ENCODE peak calls at places on chromosomes 12 and 14, in seven cellular contexts. K is mesenchymal stem cell, L is H9, D is H1, Q is IMR-90, P is mesendoderm, I is neuronal stem cell. V is an unnamed sample.
A peak's percentile ranks its signal among the peaks of the same experiment; 100 is the strongest.

GRCh38 chr12:27331927-27332324 is 710 bp upstream of the BMAL2 start:
- DNase-seq in K (no peak), L (no peak), D (no peak), Q (no peak), P (no peak), I (no peak), V (peak; percentile 50)

GRCh38 chr14:70045715-70046535 is 142.8 kb downstream of the SLC8A3 start:
- DNase-seq in K (peak; percentile 50), L (peak; percentile 90), D (peak; percentile 63), Q (peak; percentile 48), P (peak; percentile 85), I (peak; percentile 55), V (peak; percentile 56)

GRCh38 chr12:25521625-25522256 is 31.3 kb downstream of the LMNTD1 start:
- DNase-seq in K (no peak), L (no peak), D (no peak), Q (no peak), P (no peak), I (no peak), V (no peak)

GRCh38 chr12:51222461-51222860 is 4.6 kb upstream of the POU6F1 start:
- DNase-seq in K (no peak), L (no peak), D (no peak), Q (no peak), P (no peak), I (no peak), V (no peak)

GRCh38 chr12:46071769-46072624 is 81.6 kb upstream of the SCAF11 start:
- DNase-seq in K (peak; percentile 79), L (peak; percentile 86), D (peak; percentile 46), Q (peak; percentile 71), P (peak; percentile 85), I (peak; percentile 50), V (peak; percentile 49)

GRCh38 chr12:92162079-92162478 is 16.4 kb upstream of the BTG1 start:
- DNase-seq in K (no peak), L (no peak), D (no peak), Q (no peak), P (no peak), I (no peak), V (no peak)

GRCh38 chr14:63323148-63323547 is 4.4 kb upstream of the GPHB5 start:
- DNase-seq in K (no peak), L (no peak), D (no peak), Q (no peak), P (no peak), I (no peak), V (no peak)

GRCh38 chr14:60863251-60863650 is 117.6 kb downstream of the TRMT5 start:
- DNase-seq in K (no peak), L (no peak), D (no peak), Q (no peak), P (no peak), I (no peak), V (no peak)

GRCh38 chr14:95507174-95507573 is 9.3 kb downstream of the SYNE3 start:
- DNase-seq in K (peak; percentile 94), L (no peak), D (no peak), Q (peak; percentile 94), P (peak; percentile 55), I (no peak), V (peak; percentile 90)

GRCh38 chr14:24721772-24722171 is 87.8 kb upstream of the GZMB start:
- DNase-seq in K (no peak), L (no peak), D (no peak), Q (no peak), P (no peak), I (no peak), V (no peak)

GRCh38 chr12:12620730-12621315 is 9.1 kb downstream of the CREBL2 start:
- DNase-seq in K (no peak), L (no peak), D (no peak), Q (no peak), P (no peak), I (no peak), V (no peak)
- H3K23ac ChIP-seq in K (no peak overlapping the region), L (no peak overlapping the region), D (no peak overlapping the region), Q (no peak overlapping the region), P (no peak overlapping the region), I (no peak overlapping the region), V (no peak overlapping the region)

DNA sequence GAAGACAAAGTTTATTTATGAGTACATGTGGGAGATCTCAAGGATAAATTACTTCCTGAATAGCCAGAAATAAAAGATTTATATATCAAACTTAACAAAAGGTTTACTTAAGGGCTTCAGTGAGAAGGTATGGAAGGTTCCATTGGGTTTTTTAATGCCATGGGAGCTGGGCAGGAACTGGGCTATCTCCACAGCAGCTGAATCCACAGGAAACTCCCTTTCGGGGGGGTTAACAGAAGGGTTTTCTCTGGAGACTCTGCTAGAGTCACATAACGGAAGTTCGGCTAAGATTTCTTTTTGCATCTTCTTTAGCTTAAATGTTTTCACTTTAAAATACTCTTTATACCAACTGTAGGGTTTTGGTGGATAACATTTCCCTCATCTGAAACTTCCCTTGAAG is 113.5 kb downstream of the UNC79 start:
- DNase-seq in K (no peak), L (no peak), D (no peak), Q (no peak), P (no peak), I (no peak), V (no peak)
- H3K23ac ChIP-seq in K (no peak overlapping the region), L (no peak overlapping the region), D (no peak overlapping the region), Q (no peak overlapping the region), P (no peak overlapping the region), I (no peak overlapping the region), V (no peak overlapping the region)

GRCh38 chr14:104786726-104787675 is 8.5 kb downstream of the AKT1 start:
- DNase-seq in K (no peak), L (no peak), D (no peak), Q (no peak), P (no peak), I (no peak), V (no peak)

GRCh38 chr14:104787736-104788532 is 7.6 kb downstream of the AKT1 start:
- DNase-seq in K (no peak), L (no peak), D (no peak), Q (no peak), P (no peak), I (no peak), V (peak; percentile 59)

GRCh38 chr14:104789752-104790743 is 5.5 kb downstream of the AKT1 start:
- DNase-seq in K (no peak), L (no peak), D (no peak), Q (no peak), P (no peak), I (no peak), V (no peak)

GRCh38 chr14:104788533-104788818 is 7.1 kb downstream of the AKT1 start:
- DNase-seq in K (no peak), L (no peak), D (no peak), Q (no peak), P (no peak), I (no peak), V (no peak)

GRCh38 chr14:104788873-104789663 is 6.5 kb downstream of the AKT1 start:
- DNase-seq in K (no peak), L (no peak), D (no peak), Q (no peak), P (no peak), I (no peak), V (no peak)
- H3K23ac ChIP-seq in K (no peak overlapping the region), L (no peak overlapping the region), D (no peak overlapping the region), Q (no peak overlapping the region), P (no peak overlapping the region), I (no peak overlapping the region), V (no peak overlapping the region)

GRCh38 chr12:24244801-24245200 is 295.3 kb upstream of the SOX5 start:
- DNase-seq in K (no peak), L (peak; percentile 49), D (no peak), Q (no peak), P (peak; percentile 39), I (no peak), V (peak; percentile 45)

GRCh38 chr12:24244231-24244630 is 294.8 kb upstream of the SOX5 start:
- DNase-seq in K (no peak), L (peak; percentile 48), D (no peak), Q (no peak), P (no peak), I (no peak), V (no peak)

GRCh38 chr12:24252580-24252979 is 303.1 kb upstream of the SOX5 start:
- DNase-seq in K (no peak), L (peak; percentile 41), D (no peak), Q (no peak), P (no peak), I (no peak), V (no peak)

DNA sequence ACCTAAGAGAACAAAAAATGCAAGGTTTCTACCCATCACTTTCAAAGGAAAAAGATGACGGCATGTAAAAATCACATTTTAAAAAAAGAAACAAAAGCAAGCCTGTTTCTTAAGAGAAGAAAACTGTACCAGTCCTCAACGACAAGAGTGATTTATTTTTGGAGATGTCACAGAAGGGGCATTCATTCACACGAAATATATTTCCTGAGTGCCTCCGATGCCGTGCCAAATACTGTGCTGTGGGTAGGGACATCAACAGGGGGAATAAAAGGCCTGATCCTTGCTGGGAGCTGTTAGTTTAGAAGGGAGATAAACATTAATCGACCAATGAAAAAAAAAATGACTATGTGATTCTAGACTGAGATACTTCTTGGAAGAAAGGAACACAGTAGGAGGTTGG is 297.5 kb upstream of the SOX5 start:
- DNase-seq in K (no peak), L (no peak), D (no peak), Q (no peak), P (no peak), I (no peak), V (no peak)
- H3K23ac ChIP-seq in K (no peak overlapping the region), L (no peak overlapping the region), D (no peak overlapping the region), Q (no peak overlapping the region), P (no peak overlapping the region), I (no peak overlapping the region), V (no peak overlapping the region)

GRCh38 chr12:109483346-109483745 is 5.9 kb downstream of the UBE3B start:
- DNase-seq in K (no peak), L (no peak), D (no peak), Q (no peak), P (no peak), I (no peak), V (no peak)
- H3K23ac ChIP-seq in K (no peak overlapping the region), L (no peak overlapping the region), D (no peak overlapping the region), Q (no peak overlapping the region), P (no peak overlapping the region), I (no peak overlapping the region), V (no peak overlapping the region)

V was measured in trophoblast cell.